ENCODE peak calls at places on chromosomes 16 and 17, in five cellular contexts. B is hippocampal formation, E is fibroblast of pulmonary artery, O is erythroblast, G is HT1080. N is an unnamed sample.

GRCh38 chr16:49766280-49766679 is 89.6 kb downstream of the ZNF423 start:
- DNase-seq in E (peak; percentile 42), G (no peak), O (no peak), B (no peak), N (no peak)

GRCh38 chr17:49585422-49586027 is 9.9 kb downstream of the NXPH3 start:
- DNase-seq in E (no peak), G (no peak), O (peak; percentile 16), B (no peak), N (no peak)

GRCh38 chr17:1110844-1111598 is 68.8 kb downstream of the ABR start:
- DNase-seq in G (peak; percentile 98), O (no peak), E (peak; percentile 79), B (peak; percentile 56), N (no peak)

GRCh38 chr16:85668676-85669424 is 19.9 kb downstream of the GINS2 start:
- DNase-seq in O (no peak), E (no peak), B (no peak), G (no peak), N (no peak)

GRCh38 chr16:14321542-14321941 is 250.4 kb downstream of the MRTFB start:
- DNase-seq in B (no peak), E (no peak), G (no peak), O (no peak), N (no peak)

GRCh38 chr17:59872351-59872750 is 20.4 kb downstream of the TUBD1 start:
- DNase-seq in O (no peak), E (no peak), B (no peak), G (no peak), N (no peak)

GRCh38 chr16:55370762-55371482 is 46.9 kb downstream of the IRX6 start:
- DNase-seq in O (no peak), G (peak; percentile 35), E (peak; percentile 24), B (peak; percentile 61), N (peak; percentile 68)

GRCh38 chr16:85025781-85026653 is 1.6 kb upstream of the KIAA0513 start:
- DNase-seq in B (no peak), O (peak; percentile 18), G (no peak), E (no peak), N (no peak)

GRCh38 chr17:41516147-41516827 is 2.4 kb downstream of the KRT15 start:
- DNase-seq in E (no peak), B (no peak), O (no peak), G (no peak), N (no peak)

GRCh38 chr16:82603784-82604411 is 22.9 kb upstream of the CDH13 start:
- DNase-seq in G (peak; percentile 76), E (peak; percentile 77), B (peak; percentile 19), O (no peak), N (peak; percentile 67)

GRCh38 chr17:75118307-75118706 is 8.5 kb downstream of the ARMC7 start:
- DNase-seq in B (no peak), O (no peak), G (no peak), E (no peak), N (no peak)

GRCh38 chr17:49787932-49788442 is 494 bp upstream of the KAT7 start:
- DNase-seq in E (no peak), G (peak; percentile 15), O (no peak), B (no peak), N (peak; percentile 30)